ENCODE peak calls at places on chromosomes 16 and 17, in four cellular contexts. G, W, N and I are unnamed samples.

GRCh38 chr17:81093576-81094223 is 58.7 kb downstream of the BAIAP2 start:
- DNase-seq in G (no peak), W (no peak), N (no peak), I (no peak)

GRCh38 chr17:72183194-72183685 is 62.4 kb downstream of the SOX9 start:
- DNase-seq in G (no peak), W (no peak), N (no peak), I (no peak)

GRCh38 chr16:58016841-58017446 is 8.6 kb upstream of the MMP15 start:
- DNase-seq in G (no peak), W (no peak), N (peak), I (no peak)

GRCh38 chr17:31416503-31416923 is 25.0 kb downstream of the RAB11FIP4 start:
- DNase-seq in G (no peak), W (no peak), N (peak), I (no peak)

GRCh38 chr16:4426722-4427372 is 1.2 kb downstream of the DNAJA3 start:
- DNase-seq in G (no peak), W (no peak), N (no peak), I (no peak)

GRCh38 chr16:86605950-86606349 is 27.6 kb downstream of the FOXL1 start:
- DNase-seq in G (no peak), W (no peak), N (no peak), I (no peak)

GRCh38 chr17:82014432-82014831 is 8.2 kb downstream of the CENPX start:
- DNase-seq in G (no peak), W (no peak), N (no peak), I (no peak)

GRCh38 chr17:78315355-78316114 is 44.3 kb downstream of the SOCS3 start:
- DNase-seq in G (no peak), W (peak), N (no peak), I (peak)

GRCh38 chr17:57819273-57819672 is 30.6 kb downstream of the MRPS23 start:
- DNase-seq in G (no peak), W (no peak), N (no peak), I (peak)

GRCh38 chr17:10984163-10984562 is 146.3 kb upstream of the PIRT start:
- DNase-seq in G (no peak), W (no peak), N (no peak), I (no peak)

GRCh38 chr17:43341705-43342600 is 56.8 kb upstream of the ARL4D start:
- DNase-seq in G (no peak), W (no peak), N (no peak), I (no peak)

GRCh38 chr17:49554694-49555494 is 20.8 kb upstream of the NXPH3 start:
- DNase-seq in G (no peak), W (no peak), N (no peak), I (no peak)

GRCh38 chr16:749010-749409 is 8.2 kb upstream of the CIAO3 start:
- DNase-seq in G (no peak), W (no peak), N (no peak), I (no peak)

GRCh38 chr17:75181608-75182318 is 996 bp downstream of the SUMO2 start:
- DNase-seq in G (peak), W (peak), N (no peak), I (no peak)

GRCh38 chr17:58200024-58200633 is 7.6 kb downstream of the EPX start:
- DNase-seq in G (peak), W (peak), N (peak), I (peak)

GRCh38 chr16:22632621-22633020 is 121.9 kb downstream of the NPIPB5 start:
- DNase-seq in G (no peak), W (no peak), N (no peak), I (no peak)

GRCh38 chr17:76135810-76136188 is 5.2 kb downstream of the FOXJ1 start:
- DNase-seq in G (no peak), W (no peak), N (peak), I (no peak)

GRCh38 chr17:44558349-44559287 is 1.3 kb downstream of the FZD2 start:
- DNase-seq in G (no peak), W (no peak), N (no peak), I (no peak)

GRCh38 chr16:87821346-87822001 is 47.8 kb downstream of the SLC7A5 start:
- DNase-seq in G (no peak), W (no peak), N (no peak), I (no peak)

GRCh38 chr16:72112906-72113615 is 19.4 kb downstream of the DHX38 start:
- DNase-seq in G (no peak), W (no peak), N (no peak), I (peak)

GRCh38 chr16:4494746-4495490 is 18.7 kb downstream of the HMOX2 start:
- DNase-seq in G (no peak), W (no peak), N (no peak), I (peak)

GRCh38 chr17:1649844-1650409 is at the start of gene RILP:
- DNase-seq in G (no peak), W (no peak), N (no peak), I (peak)

GRCh38 chr16:59263980-59264379 is 529.9 kb upstream of the GOT2 start:
- DNase-seq in G (no peak), W (no peak), N (no peak), I (no peak)

GRCh38 chr16:2090819-2091721 is 43.3 kb downstream of the TSC2 start:
- DNase-seq in G (no peak), W (no peak), N (peak), I (peak)

GRCh38 chr16:10616744-10617640 is 36.6 kb upstream of the EMP2 start:
- DNase-seq in G (no peak), W (no peak), N (no peak), I (peak)

GRCh38 chr16:57186630-57187507 is 740 bp downstream of the RSPRY1 start:
- DNase-seq in G (no peak), W (no peak), N (peak), I (peak)

GRCh38 chr17:15392326-15392739 is 50.9 kb upstream of the TEKT3 start:
- DNase-seq in G (no peak), W (no peak), N (no peak), I (peak)

GRCh38 chr17:76820039-76820438 is 48.2 kb upstream of the MGAT5B start:
- DNase-seq in G (no peak), W (no peak), N (no peak), I (no peak)

GRCh38 chr17:54771409-54771808 is 129.2 kb upstream of the TOM1L1 start:
- DNase-seq in G (no peak), W (no peak), N (no peak), I (no peak)

GRCh38 chr16:66335704-66336329 is 30.7 kb upstream of the CDH5 start:
- DNase-seq in G (no peak), W (no peak), N (no peak), I (no peak)

GRCh38 chr17:38587956-38588771 is 17.6 kb downstream of the SRCIN1 start:
- DNase-seq in G (no peak), W (no peak), N (peak), I (no peak)

GRCh38 chr16:81511371-81511770 is 66.8 kb downstream of the CMIP start:
- DNase-seq in G (no peak), W (no peak), N (no peak), I (peak)

GRCh38 chr17:34669511-34669910 is 90.1 kb downstream of the TMEM132E start:
- DNase-seq in G (no peak), W (no peak), N (no peak), I (no peak)

GRCh38 chr16:3027983-3028715 is 4.3 kb downstream of the THOC6 start:
- DNase-seq in G (peak), W (peak), N (peak), I (peak)

GRCh38 chr17:27430882-27431491 is 25.3 kb upstream of the KSR1 start:
- DNase-seq in G (no peak), W (no peak), N (peak), I (peak)

GRCh38 chr16:50400312-50400966 is 31.7 kb upstream of the BRD7 start:
- DNase-seq in G (no peak), W (no peak), N (no peak), I (no peak)

GRCh38 chr17:34276826-34277225 is 6.8 kb downstream of the CCL7 start:
- DNase-seq in G (no peak), W (no peak), N (no peak), I (no peak)

GRCh38 chr17:75752405-75753192 is 12.4 kb downstream of the GALK1 start:
- DNase-seq in G (no peak), W (no peak), N (no peak), I (no peak)

GRCh38 chr16:84838383-84838948 is 18.7 kb downstream of the CRISPLD2 start:
- DNase-seq in G (no peak), W (no peak), N (no peak), I (no peak)

GRCh38 chr17:1709971-1710806 is at the start of gene TLCD2:
- DNase-seq in G (no peak), W (no peak), N (peak), I (peak)